ENCODE peak calls at places on chromosomes 7 and 10, in eight cellular contexts. A, T, U, Q, W, M, E and Z are unnamed samples.

GRCh38 chr10:124008187-124008970 is 85.0 kb downstream of the CHST15 start:
- DNase-seq in A (no peak), T (no peak), U (no peak), Q (no peak), W (no peak), M (no peak), E (no peak), Z (peak; percentile 15)

GRCh38 chr7:148328906-148329305 is 261.7 kb upstream of the C7orf33 start:
- DNase-seq in A (no peak), T (no peak), U (no peak), Q (no peak), W (no peak), M (no peak), E (no peak), Z (no peak)

GRCh38 chr10:31215052-31215451 is 104.0 kb upstream of the ZEB1 start:
- DNase-seq in A (no peak), T (no peak), U (no peak), Q (no peak), W (no peak), M (no peak), E (no peak), Z (no peak)

GRCh38 chr10:76839276-76839675 is 798.3 kb downstream of the KCNMA1 start:
- DNase-seq in A (no peak), T (no peak), U (no peak), Q (no peak), W (peak; percentile 22), M (no peak), E (no peak), Z (no peak)

GRCh38 chr7:18693401-18693800 is 197.9 kb downstream of the HDAC9 start:
- DNase-seq in A (peak; percentile 20), T (peak; percentile 74), U (no peak), Q (peak; percentile 22), W (peak; percentile 47), M (peak; percentile 78), E (peak; percentile 96), Z (no peak)

GRCh38 chr7:101165958-101166602 is 711 bp upstream of the VGF start:
- DNase-seq in A (no peak), T (no peak), U (no peak), Q (no peak), W (no peak), M (no peak), E (no peak), Z (no peak)

GRCh38 chr10:34736976-34737771 is 77.9 kb downstream of the PARD3 start:
- DNase-seq in A (no peak), T (no peak), U (no peak), Q (no peak), W (no peak), M (no peak), E (no peak), Z (no peak)

GRCh38 chr10:96133135-96133534 is 3.0 kb downstream of the ZNF518A start:
- DNase-seq in A (peak; percentile 62), T (no peak), U (no peak), Q (no peak), W (no peak), M (peak; percentile 65), E (no peak), Z (no peak)

GRCh38 chr7:118288098-118288497 is 63.6 kb downstream of the ANKRD7 start:
- DNase-seq in A (no peak), T (no peak), U (no peak), Q (no peak), W (no peak), M (no peak), E (no peak), Z (no peak)

GRCh38 chr10:104329754-104330153 is 8.5 kb downstream of the ITPRIP start:
- DNase-seq in A (no peak), T (no peak), U (no peak), Q (no peak), W (no peak), M (peak; percentile 80), E (peak; percentile 92), Z (no peak)

GRCh38 chr7:32631021-32631420 is 135.7 kb downstream of the AVL9 start:
- DNase-seq in A (no peak), T (no peak), U (no peak), Q (no peak), W (no peak), M (no peak), E (no peak), Z (no peak)

GRCh38 chr7:48635796-48636195 is 288.6 kb upstream of the CDC14C start:
- DNase-seq in A (no peak), T (no peak), U (no peak), Q (no peak), W (no peak), M (no peak), E (no peak), Z (no peak)

GRCh38 chr7:39811161-39811614 is 138.9 kb upstream of the CDK13 start:
- DNase-seq in A (peak; percentile 68), T (no peak), U (peak; percentile 80), Q (no peak), W (no peak), M (peak; percentile 77), E (peak; percentile 40), Z (no peak)

GRCh38 chr7:129213828-129214227 is 11.0 kb upstream of the AHCYL2 start:
- DNase-seq in A (no peak), T (peak; percentile 37), U (no peak), Q (no peak), W (peak; percentile 25), M (peak; percentile 43), E (no peak), Z (peak; percentile 36)
- TF ChIP-seq CTCF in A (peak; percentile 16), T (peak; percentile 35), U (no peak), Q (peak; percentile 59), W (no peak), M (peak; percentile 38), E (no peak), Z (no peak)

DNA sequence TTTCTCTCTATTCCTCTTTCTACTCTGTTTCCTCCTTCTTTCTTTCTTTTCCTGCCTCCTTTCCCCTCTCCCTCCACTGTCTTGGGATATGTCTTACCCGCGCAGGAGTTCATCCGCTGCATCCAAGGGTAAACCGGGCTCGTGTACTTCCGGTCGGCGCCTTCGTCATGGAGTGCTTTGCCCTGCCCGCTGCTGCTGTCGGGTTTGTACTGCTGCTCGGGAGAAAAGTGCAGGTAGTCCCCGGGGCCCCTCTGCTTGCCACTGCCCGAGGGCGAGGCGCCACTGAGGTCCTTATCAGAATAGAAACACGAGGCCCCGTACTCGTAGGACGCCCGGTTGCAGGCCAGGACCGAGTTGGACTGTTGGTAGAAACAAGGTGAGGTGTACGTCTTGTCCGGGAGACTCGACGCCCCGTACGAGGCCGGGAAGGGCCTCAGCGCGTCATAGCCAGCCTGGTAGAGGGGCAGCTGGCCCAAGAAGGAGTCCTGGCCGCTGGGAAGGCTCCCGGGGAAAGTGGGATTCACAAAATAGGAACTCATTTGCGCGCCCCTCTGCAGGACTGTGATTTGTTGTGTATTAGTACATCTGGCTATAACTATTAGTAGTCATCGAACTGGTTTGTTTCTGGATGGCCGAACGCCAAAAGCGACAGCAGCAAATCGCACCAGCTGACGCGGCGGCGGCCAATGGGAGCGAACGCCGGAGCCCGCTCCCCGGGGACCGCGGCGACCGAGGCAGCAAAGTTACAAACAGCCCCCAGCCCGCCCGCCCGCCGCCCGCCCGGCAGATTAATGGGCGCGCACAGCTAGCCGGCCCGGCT is at the start of gene HOXA6:
- DNase-seq in A (no peak), T (no peak), U (peak; percentile 75), Q (no peak), W (no peak), M (peak; percentile 45), E (peak; percentile 42), Z (no peak)
- TF ChIP-seq CTCF in A (no peak), T (no peak), U (no peak), Q (no peak), W (no peak), M (no peak), E (no peak), Z (no peak)

GRCh38 chr7:139828446-139828845 is 618 bp upstream of the TBXAS1 start:
- DNase-seq in A (no peak), T (no peak), U (no peak), Q (no peak), W (no peak), M (no peak), E (no peak), Z (no peak)

GRCh38 chr7:139823855-139824670 is 5.0 kb upstream of the TBXAS1 start:
- DNase-seq in A (no peak), T (peak; percentile 31), U (no peak), Q (no peak), W (no peak), M (no peak), E (peak; percentile 63), Z (no peak)

GRCh38 chr7:139827042-139827441 is 2.0 kb upstream of the TBXAS1 start:
- DNase-seq in A (no peak), T (no peak), U (no peak), Q (no peak), W (no peak), M (peak; percentile 26), E (no peak), Z (no peak)

GRCh38 chr7:139822855-139823254 is 6.2 kb upstream of the TBXAS1 start:
- DNase-seq in A (no peak), T (no peak), U (no peak), Q (no peak), W (no peak), M (no peak), E (no peak), Z (no peak)

DNA sequence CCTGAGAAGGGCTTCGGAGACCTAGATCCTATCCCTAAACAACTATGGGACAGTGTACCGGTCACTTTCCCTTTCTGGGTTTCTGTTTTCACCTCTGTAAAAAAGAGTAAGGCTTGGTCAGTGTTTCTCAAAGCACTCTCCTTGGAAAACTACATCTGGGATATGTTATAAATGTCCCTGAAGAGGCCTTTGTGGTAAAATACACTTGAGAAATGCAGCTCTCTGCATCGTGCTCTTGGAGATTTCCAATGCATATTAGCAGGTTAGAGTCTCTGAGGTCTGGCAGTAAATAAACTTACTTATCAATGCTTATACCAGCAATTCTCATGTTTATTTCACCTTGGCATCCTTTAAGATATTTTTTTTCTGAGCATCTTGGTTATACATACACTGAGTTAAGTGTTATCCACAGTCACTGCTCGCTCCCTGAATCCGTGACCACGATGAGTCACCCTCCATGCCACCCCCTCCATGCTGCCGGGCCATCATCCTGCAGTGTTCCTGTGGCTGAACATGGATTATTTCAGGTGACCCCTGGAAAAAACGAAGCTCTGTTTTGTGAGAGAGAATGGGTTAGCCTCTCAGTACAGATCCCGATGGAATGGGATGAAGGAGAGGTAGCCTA is 3.3 kb upstream of the TBXAS1 start:
- DNase-seq in A (peak; percentile 13), T (peak; percentile 19), U (no peak), Q (no peak), W (no peak), M (peak; percentile 51), E (peak; percentile 29), Z (no peak)
- TF ChIP-seq CTCF in A (no peak), T (no peak), U (no peak), Q (no peak), W (no peak), M (no peak), E (no peak), Z (no peak)

GRCh38 chr7:64180989-64181388 is 26.0 kb upstream of the ZNF735 start:
- DNase-seq in A (no peak), T (no peak), U (no peak), Q (no peak), W (no peak), M (peak; percentile 1), E (no peak), Z (no peak)
- TF ChIP-seq CTCF in A (no peak), T (no peak), U (no peak), Q (peak; percentile 29), W (no peak), M (no peak), E (no peak), Z (peak; percentile 16)

DNA sequence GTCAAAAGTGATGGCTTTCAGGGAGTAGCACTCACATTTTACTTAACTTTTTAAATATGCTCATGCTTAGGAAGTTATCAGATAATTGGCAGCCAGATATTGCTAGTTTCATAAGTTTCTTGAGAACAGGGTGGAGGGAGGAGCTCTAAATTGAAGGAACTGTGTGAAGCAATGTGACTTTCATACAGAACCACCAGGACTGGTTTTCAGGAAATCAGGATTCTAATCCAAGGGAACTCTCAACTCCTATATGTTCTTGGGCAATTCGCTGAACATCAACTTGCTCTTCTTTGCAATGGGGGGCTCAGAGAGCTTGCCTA is 2.8 kb upstream of the C7orf25 start:
- DNase-seq in A (no peak), T (no peak), U (no peak), Q (no peak), W (no peak), M (peak; percentile 57), E (no peak), Z (no peak)
- TF ChIP-seq CTCF in A (no peak), T (no peak), U (no peak), Q (no peak), W (no peak), M (no peak), E (no peak), Z (no peak)